ENCODE peak calls at places on chromosomes 12 and 14, in seven cellular contexts. One of them, this sample, is unnamed.

GRCh38 chr12:10361622-10362021 is 28.2 kb downstream of the KLRK1 start:
- DNase-seq in Peyer's patch: no peak
- DNase-seq in tibial nerve: no peak
- DNase-seq in thyroid gland: no peak
- DNase-seq in esophagus muscularis mucosa: no peak
- DNase-seq in A549: no peak
- DNase-seq in heart left ventricle: no peak
- DNase-seq in this sample: no peak

GRCh38 chr12:51389302-51389999 is 1.8 kb downstream of the GALNT6 start:
- DNase-seq in Peyer's patch: peak; percentile 46
- DNase-seq in tibial nerve: no peak
- DNase-seq in thyroid gland: no peak
- DNase-seq in esophagus muscularis mucosa: no peak
- DNase-seq in A549: no peak
- DNase-seq in heart left ventricle: no peak
- DNase-seq in this sample: no peak

GRCh38 chr12:76713130-76713529 is 50.8 kb upstream of the ZDHHC17 start:
- DNase-seq in Peyer's patch: no peak
- DNase-seq in tibial nerve: no peak
- DNase-seq in thyroid gland: no peak
- DNase-seq in esophagus muscularis mucosa: no peak
- DNase-seq in A549: no peak
- DNase-seq in heart left ventricle: no peak
- DNase-seq in this sample: no peak

GRCh38 chr14:49920260-49920659 is 27.4 kb downstream of the ARF6 start:
- DNase-seq in Peyer's patch: peak; percentile 37
- DNase-seq in tibial nerve: no peak
- DNase-seq in thyroid gland: no peak
- DNase-seq in esophagus muscularis mucosa: no peak
- DNase-seq in A549: no peak
- DNase-seq in heart left ventricle: no peak
- DNase-seq in this sample: no peak

GRCh38 chr12:55428844-55429243 is 2.8 kb downstream of the OR6C76 start:
- DNase-seq in Peyer's patch: no peak
- DNase-seq in tibial nerve: no peak
- DNase-seq in thyroid gland: no peak
- DNase-seq in esophagus muscularis mucosa: no peak
- DNase-seq in A549: no peak
- DNase-seq in heart left ventricle: no peak
- DNase-seq in this sample: no peak

GRCh38 chr12:95790912-95791849 is 617 bp upstream of the NTN4 start:
- DNase-seq in Peyer's patch: no peak
- DNase-seq in tibial nerve: peak; percentile 44
- DNase-seq in thyroid gland: no peak
- DNase-seq in esophagus muscularis mucosa: no peak
- DNase-seq in A549: peak; percentile 62
- DNase-seq in heart left ventricle: peak; percentile 28
- DNase-seq in this sample: peak; percentile 87

GRCh38 chr14:68312884-68313725 is 479.8 kb downstream of the ZFP36L1 start:
- DNase-seq in Peyer's patch: peak; percentile 65
- DNase-seq in tibial nerve: no peak
- DNase-seq in thyroid gland: no peak
- DNase-seq in esophagus muscularis mucosa: no peak
- DNase-seq in A549: no peak
- DNase-seq in heart left ventricle: no peak
- DNase-seq in this sample: no peak

GRCh38 chr12:112716099-112717093 is 75.2 kb upstream of the RPH3A start:
- DNase-seq in Peyer's patch: no peak
- DNase-seq in tibial nerve: no peak
- DNase-seq in thyroid gland: no peak
- DNase-seq in esophagus muscularis mucosa: no peak
- DNase-seq in A549: peak; percentile 25
- DNase-seq in heart left ventricle: no peak
- DNase-seq in this sample: no peak

GRCh38 chr12:96112733-96113132 is 77.3 kb upstream of the LTA4H start:
- DNase-seq in Peyer's patch: no peak
- DNase-seq in tibial nerve: no peak
- DNase-seq in thyroid gland: no peak
- DNase-seq in esophagus muscularis mucosa: no peak
- DNase-seq in A549: no peak
- DNase-seq in heart left ventricle: no peak
- DNase-seq in this sample: no peak

GRCh38 chr12:42977451-42978230 is 388.1 kb upstream of the PRICKLE1 start:
- DNase-seq in Peyer's patch: no peak
- DNase-seq in tibial nerve: no peak
- DNase-seq in thyroid gland: no peak
- DNase-seq in esophagus muscularis mucosa: no peak
- DNase-seq in A549: no peak
- DNase-seq in heart left ventricle: no peak
- DNase-seq in this sample: no peak

GRCh38 chr12:13661005-13661887 is 320.2 kb downstream of the GRIN2B start:
- DNase-seq in Peyer's patch: peak; percentile 78
- DNase-seq in tibial nerve: peak; percentile 64
- DNase-seq in thyroid gland: peak; percentile 44
- DNase-seq in esophagus muscularis mucosa: no peak
- DNase-seq in A549: peak; percentile 36
- DNase-seq in heart left ventricle: peak; percentile 31
- DNase-seq in this sample: peak; percentile 21

GRCh38 chr12:54060975-54061778 is 7.5 kb downstream of the HOXC4 start:
- DNase-seq in Peyer's patch: no peak
- DNase-seq in tibial nerve: no peak
- DNase-seq in thyroid gland: no peak
- DNase-seq in esophagus muscularis mucosa: no peak
- DNase-seq in A549: no peak
- DNase-seq in heart left ventricle: no peak
- DNase-seq in this sample: no peak

GRCh38 chr14:89025581-89026236 is 201.3 kb downstream of the TTC8 start:
- DNase-seq in Peyer's patch: no peak
- DNase-seq in tibial nerve: no peak
- DNase-seq in thyroid gland: no peak
- DNase-seq in esophagus muscularis mucosa: peak; percentile 86
- DNase-seq in A549: no peak
- DNase-seq in heart left ventricle: no peak
- DNase-seq in this sample: peak; percentile 51

GRCh38 chr14:104442107-104442551 is 137.4 kb upstream of the C14orf180 start:
- DNase-seq in Peyer's patch: no peak
- DNase-seq in tibial nerve: no peak
- DNase-seq in thyroid gland: no peak
- DNase-seq in esophagus muscularis mucosa: peak; percentile 91
- DNase-seq in A549: no peak
- DNase-seq in heart left ventricle: no peak
- DNase-seq in this sample: no peak

GRCh38 chr12:122166422-122167327 is 7.3 kb downstream of the IL31 start:
- DNase-seq in Peyer's patch: no peak
- DNase-seq in tibial nerve: no peak
- DNase-seq in thyroid gland: no peak
- DNase-seq in esophagus muscularis mucosa: no peak
- DNase-seq in A549: no peak
- DNase-seq in heart left ventricle: no peak
- DNase-seq in this sample: no peak

GRCh38 chr12:49489720-49490119 is 49.1 kb upstream of the KCNH3 start:
- DNase-seq in Peyer's patch: no peak
- DNase-seq in tibial nerve: no peak
- DNase-seq in thyroid gland: no peak
- DNase-seq in esophagus muscularis mucosa: no peak
- DNase-seq in A549: no peak
- DNase-seq in heart left ventricle: no peak
- DNase-seq in this sample: no peak

GRCh38 chr12:27814411-27814810 is 34.4 kb upstream of the MANSC4 start:
- DNase-seq in Peyer's patch: no peak
- DNase-seq in tibial nerve: no peak
- DNase-seq in thyroid gland: no peak
- DNase-seq in esophagus muscularis mucosa: no peak
- DNase-seq in A549: no peak
- DNase-seq in heart left ventricle: no peak
- DNase-seq in this sample: no peak

GRCh38 chr14:90419200-90419599 is 22.4 kb downstream of the CALM1 start:
- DNase-seq in Peyer's patch: peak; percentile 60
- DNase-seq in tibial nerve: peak; percentile 64
- DNase-seq in thyroid gland: peak; percentile 47
- DNase-seq in esophagus muscularis mucosa: peak; percentile 96
- DNase-seq in A549: peak; percentile 35
- DNase-seq in heart left ventricle: peak; percentile 86
- DNase-seq in this sample: peak; percentile 93

GRCh38 chr12:90858261-90858660 is 96.7 kb downstream of the CCER1 start:
- DNase-seq in Peyer's patch: no peak
- DNase-seq in tibial nerve: no peak
- DNase-seq in thyroid gland: peak; percentile 12
- DNase-seq in esophagus muscularis mucosa: no peak
- DNase-seq in A549: no peak
- DNase-seq in heart left ventricle: no peak
- DNase-seq in this sample: no peak

GRCh38 chr12:52042706-52043385 is 8.4 kb upstream of the NR4A1 start:
- DNase-seq in Peyer's patch: no peak
- DNase-seq in tibial nerve: no peak
- DNase-seq in thyroid gland: no peak
- DNase-seq in esophagus muscularis mucosa: no peak
- DNase-seq in A549: no peak
- DNase-seq in heart left ventricle: no peak
- DNase-seq in this sample: peak; percentile 86

GRCh38 chr12:65891219-65891618 is 66.9 kb downstream of the HMGA2 start:
- DNase-seq in Peyer's patch: no peak
- DNase-seq in tibial nerve: no peak
- DNase-seq in thyroid gland: no peak
- DNase-seq in esophagus muscularis mucosa: no peak
- DNase-seq in A549: no peak
- DNase-seq in heart left ventricle: no peak
- DNase-seq in this sample: no peak

GRCh38 chr12:123572391-123572790 is 12.0 kb upstream of the TMED2 start:
- DNase-seq in Peyer's patch: no peak
- DNase-seq in tibial nerve: no peak
- DNase-seq in thyroid gland: no peak
- DNase-seq in esophagus muscularis mucosa: no peak
- DNase-seq in A549: no peak
- DNase-seq in heart left ventricle: no peak
- DNase-seq in this sample: peak; percentile 8

GRCh38 chr14:92980866-92981265 is 57.9 kb downstream of the CHGA start:
- DNase-seq in Peyer's patch: no peak
- DNase-seq in tibial nerve: no peak
- DNase-seq in thyroid gland: no peak
- DNase-seq in esophagus muscularis mucosa: no peak
- DNase-seq in A549: no peak
- DNase-seq in heart left ventricle: no peak
- DNase-seq in this sample: no peak

GRCh38 chr14:74346341-74346740 is 1.9 kb upstream of the VRTN start:
- DNase-seq in Peyer's patch: no peak
- DNase-seq in tibial nerve: no peak
- DNase-seq in thyroid gland: no peak
- DNase-seq in esophagus muscularis mucosa: no peak
- DNase-seq in A549: no peak
- DNase-seq in heart left ventricle: no peak
- DNase-seq in this sample: no peak

GRCh38 chr12:11865835-11866234 is 204.9 kb upstream of the BCL2L14 start:
- DNase-seq in Peyer's patch: no peak
- DNase-seq in tibial nerve: no peak
- DNase-seq in thyroid gland: no peak
- DNase-seq in esophagus muscularis mucosa: no peak
- DNase-seq in A549: no peak
- DNase-seq in heart left ventricle: no peak
- DNase-seq in this sample: no peak

GRCh38 chr12:71440393-71441349 is 1.1 kb downstream of the LGR5 start:
- DNase-seq in Peyer's patch: peak; percentile 66
- DNase-seq in tibial nerve: no peak
- DNase-seq in thyroid gland: no peak
- DNase-seq in esophagus muscularis mucosa: no peak
- DNase-seq in A549: no peak
- DNase-seq in heart left ventricle: no peak
- DNase-seq in this sample: no peak

GRCh38 chr12:108712164-108712924 is 19.0 kb downstream of the CORO1C start:
- DNase-seq in Peyer's patch: no peak
- DNase-seq in tibial nerve: no peak
- DNase-seq in thyroid gland: no peak
- DNase-seq in esophagus muscularis mucosa: no peak
- DNase-seq in A549: no peak
- DNase-seq in heart left ventricle: no peak
- DNase-seq in this sample: no peak

DNA sequence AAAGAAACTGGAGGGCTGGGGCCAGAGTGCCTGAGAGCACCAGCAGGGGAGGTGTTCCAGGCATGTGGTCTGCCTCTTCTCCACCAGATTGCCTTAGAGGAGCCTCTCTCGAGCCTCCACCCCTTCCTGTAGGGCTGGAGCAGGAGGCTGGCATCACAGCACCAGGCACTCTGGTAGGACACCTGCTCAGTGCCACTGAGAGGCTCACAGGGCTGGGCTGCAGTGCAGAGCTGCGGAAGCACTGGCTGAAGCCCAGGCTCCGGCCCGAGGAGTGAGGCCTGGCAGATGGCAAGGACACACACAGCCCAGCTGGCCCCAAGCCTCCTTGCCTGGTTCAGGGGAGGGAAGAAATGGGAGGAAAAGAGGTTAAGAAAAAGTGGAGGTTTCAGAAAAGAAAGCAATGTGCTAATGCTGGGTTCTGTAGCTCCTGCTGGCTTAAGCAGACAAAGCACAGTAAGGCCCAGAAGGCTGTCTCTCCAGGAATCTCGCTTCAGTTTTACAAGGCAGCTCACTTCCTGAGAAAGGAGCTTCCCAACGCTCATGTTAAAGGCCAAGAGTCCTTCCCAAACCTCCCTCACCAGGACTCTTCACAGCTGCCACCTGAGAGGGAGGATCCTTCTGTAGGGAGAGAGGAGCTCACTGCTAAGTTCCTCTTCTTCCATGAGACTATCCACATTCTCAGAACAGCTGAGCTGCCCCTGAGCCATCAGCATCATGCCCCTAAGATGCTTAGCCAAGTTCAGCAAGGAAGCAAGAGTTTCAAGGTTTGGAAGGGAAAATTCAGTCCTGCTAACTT is 23.8 kb downstream of the SPTB start:
- DNase-seq in Peyer's patch: no peak
- DNase-seq in tibial nerve: no peak
- DNase-seq in thyroid gland: no peak
- DNase-seq in esophagus muscularis mucosa: no peak
- DNase-seq in A549: no peak
- DNase-seq in heart left ventricle: no peak
- DNase-seq in this sample: no peak
- TF ChIP-seq POLR2A in Peyer's patch: no peak
- TF ChIP-seq POLR2A in tibial nerve: no peak
- TF ChIP-seq POLR2A in thyroid gland: no peak
- TF ChIP-seq POLR2A in esophagus muscularis mucosa: no peak
- TF ChIP-seq POLR2A in A549: no peak
- TF ChIP-seq POLR2A in heart left ventricle: no peak
- TF ChIP-seq POLR2A in this sample: no peak

GRCh38 chr12:46363582-46364299 is 8.8 kb downstream of the SLC38A2 start:
- DNase-seq in Peyer's patch: no peak
- DNase-seq in tibial nerve: no peak
- DNase-seq in thyroid gland: no peak
- DNase-seq in esophagus muscularis mucosa: no peak
- DNase-seq in A549: no peak
- DNase-seq in heart left ventricle: no peak
- DNase-seq in this sample: no peak
- H3K4me3 ChIP-seq in Peyer's patch: no peak overlapping the region
- H3K4me3 ChIP-seq in tibial nerve: peak overlapping the region; percentile 72
- H3K4me3 ChIP-seq in thyroid gland: no peak overlapping the region
- H3K4me3 ChIP-seq in esophagus muscularis mucosa: peak overlapping the region; percentile 89
- H3K4me3 ChIP-seq in A549: peak overlapping the region; percentile 3
- H3K4me3 ChIP-seq in heart left ventricle: no peak overlapping the region
- H3K4me3 ChIP-seq in this sample: no peak overlapping the region

GRCh38 chr14:54200726-54201125 is 196.1 kb upstream of the CDKN3 start:
- DNase-seq in Peyer's patch: no peak
- DNase-seq in tibial nerve: no peak
- DNase-seq in thyroid gland: no peak
- DNase-seq in esophagus muscularis mucosa: no peak
- DNase-seq in A549: no peak
- DNase-seq in heart left ventricle: no peak
- DNase-seq in this sample: no peak
- TF ChIP-seq POLR2A in Peyer's patch: no peak
- TF ChIP-seq POLR2A in tibial nerve: no peak
- TF ChIP-seq POLR2A in thyroid gland: no peak
- TF ChIP-seq POLR2A in esophagus muscularis mucosa: no peak
- TF ChIP-seq POLR2A in A549: no peak
- TF ChIP-seq POLR2A in heart left ventricle: no peak
- TF ChIP-seq POLR2A in this sample: no peak

GRCh38 chr14:78170203-78170602 is at the start of gene NRXN3:
- DNase-seq in Peyer's patch: no peak
- DNase-seq in tibial nerve: no peak
- DNase-seq in thyroid gland: peak; percentile 23
- DNase-seq in esophagus muscularis mucosa: no peak
- DNase-seq in A549: no peak
- DNase-seq in heart left ventricle: no peak
- DNase-seq in this sample: no peak
- H3K4me3 ChIP-seq in Peyer's patch: no peak within 1 kb of the TSS
- H3K4me3 ChIP-seq in tibial nerve: no peak within 1 kb of the TSS
- H3K4me3 ChIP-seq in thyroid gland: no peak within 1 kb of the TSS
- H3K4me3 ChIP-seq in esophagus muscularis mucosa: no peak within 1 kb of the TSS
- H3K4me3 ChIP-seq in A549: peak within 1 kb of the TSS; percentile 24
- H3K4me3 ChIP-seq in heart left ventricle: no peak within 1 kb of the TSS
- H3K4me3 ChIP-seq in this sample: no peak within 1 kb of the TSS

This sample was measured in lower leg skin.